ENCODE peak calls at places on chromosomes 11 and 22, in seven cellular contexts. E is esophagus squamous epithelium, L is sigmoid colon, N is AG09319, Y is neural crest cell, Z is LNCaP clone FGC, H is Calu3. F is an unnamed sample.

GRCh38 chr11:111542606-111543275 is 2.2 kb downstream of the LAYN start:
- DNase-seq in E (no peak), L (no peak), N (no peak), Y (no peak), Z (no peak), H (no peak), F (no peak)

GRCh38 chr11:106644824-106645223 is 373.5 kb downstream of the GUCY1A2 start:
- DNase-seq in E (no peak), L (no peak), N (no peak), Y (no peak), Z (no peak), H (no peak), F (no peak)

GRCh38 chr11:83545911-83546310 is 259.7 kb upstream of the CCDC90B start:
- DNase-seq in E (no peak), L (no peak), N (no peak), Y (no peak), Z (no peak), H (no peak), F (no peak)

GRCh38 chr11:111697910-111698309 is 68.3 kb downstream of the PPP2R1B start:
- DNase-seq in E (no peak), L (no peak), N (no peak), Y (no peak), Z (no peak), H (no peak), F (no peak)

GRCh38 chr11:2208691-2209369 is 37.2 kb upstream of the TH start:
- DNase-seq in E (no peak), L (peak; percentile 62), N (no peak), Y (peak; percentile 2), Z (no peak), H (no peak), F (peak; percentile 7)

GRCh38 chr11:114059278-114059983 is at the start of gene ZBTB16:
- DNase-seq in E (no peak), L (peak; percentile 98), N (no peak), Y (peak; percentile 79), Z (peak; percentile 61), H (no peak), F (peak; percentile 78)

GRCh38 chr22:44538518-44539315 is 40.7 kb upstream of the RTL6 start:
- DNase-seq in E (no peak), L (no peak), N (no peak), Y (no peak), Z (no peak), H (no peak), F (no peak)

GRCh38 chr11:18111005-18111404 is 5.1 kb upstream of the SAAL1 start:
- DNase-seq in E (no peak), L (no peak), N (no peak), Y (no peak), Z (no peak), H (no peak), F (no peak)

GRCh38 chr11:12784987-12785386 is 110.8 kb downstream of the TEAD1 start:
- DNase-seq in E (no peak), L (no peak), N (no peak), Y (no peak), Z (no peak), H (no peak), F (no peak)

GRCh38 chr22:36954251-36955014 is 41.0 kb downstream of the CSF2RB start:
- DNase-seq in E (no peak), L (no peak), N (no peak), Y (no peak), Z (no peak), H (no peak), F (no peak)

GRCh38 chr11:37942081-37942480 is 1344.0 kb upstream of the RAG2 start:
- DNase-seq in E (no peak), L (no peak), N (no peak), Y (no peak), Z (peak; percentile 3), H (no peak), F (no peak)

GRCh38 chr22:49371325-49372110 is 456.2 kb downstream of the BRD1 start:
- DNase-seq in E (no peak), L (no peak), N (no peak), Y (no peak), Z (no peak), H (no peak), F (no peak)

GRCh38 chr11:34044664-34045485 is 6.7 kb upstream of the CAPRIN1 start:
- DNase-seq in E (no peak), L (no peak), N (peak; percentile 51), Y (peak; percentile 14), Z (no peak), H (peak; percentile 61), F (no peak)

GRCh38 chr11:68413591-68413999 is 47.0 kb upstream of the PPP6R3 start:
- DNase-seq in E (no peak), L (no peak), N (no peak), Y (no peak), Z (no peak), H (no peak), F (no peak)

GRCh38 chr11:22192289-22192641 is 620 bp upstream of the ANO5 start:
- DNase-seq in E (no peak), L (no peak), N (no peak), Y (no peak), Z (no peak), H (peak; percentile 38), F (no peak)

GRCh38 chr11:108669711-108670110 is 4.8 kb downstream of the DDX10 start:
- DNase-seq in E (no peak), L (no peak), N (no peak), Y (no peak), Z (no peak), H (no peak), F (no peak)

GRCh38 chr11:47257178-47257517 is 648 bp upstream of the NR1H3 start:
- DNase-seq in E (no peak), L (no peak), N (no peak), Y (no peak), Z (no peak), H (no peak), F (no peak)

GRCh38 chr11:47257518-47258316 is at the start of gene NR1H3:
- DNase-seq in E (peak; percentile 23), L (peak; percentile 95), N (no peak), Y (peak; percentile 45), Z (no peak), H (peak; percentile 34), F (peak; percentile 30)

GRCh38 chr11:47260366-47260765 is 2.6 kb downstream of the NR1H3 start:
- DNase-seq in E (no peak), L (no peak), N (no peak), Y (no peak), Z (no peak), H (no peak), F (no peak)

GRCh38 chr11:47259178-47259977 is 1.6 kb downstream of the NR1H3 start:
- DNase-seq in E (no peak), L (no peak), N (no peak), Y (peak; percentile 35), Z (no peak), H (peak; percentile 51), F (no peak)

GRCh38 chr11:47258317-47258902 is 614 bp downstream of the NR1H3 start:
- DNase-seq in E (no peak), L (no peak), N (no peak), Y (no peak), Z (no peak), H (no peak), F (no peak)
- TF ChIP-seq CTCF in E (no peak), L (no peak), N (no peak), Y (no peak), Z (no peak), H (no peak), F (no peak)

GRCh38 chr22:32355760-32356159 is 1.9 kb upstream of the RFPL3 start:
- DNase-seq in E (no peak), L (no peak), N (no peak), Y (no peak), Z (peak; percentile 17), H (peak; percentile 36), F (no peak)
- TF ChIP-seq CTCF in E (no peak), L (no peak), N (no peak), Y (peak; percentile 44), Z (peak; percentile 52), H (peak; percentile 20), F (no peak)

GRCh38 chr11:65781962-65782815 is 1.4 kb upstream of the AP5B1 start:
- DNase-seq in E (no peak), L (peak; percentile 50), N (no peak), Y (no peak), Z (no peak), H (no peak), F (no peak)

GRCh38 chr11:65779919-65780769 is 632 bp downstream of the AP5B1 start:
- DNase-seq in E (no peak), L (peak; percentile 88), N (peak; percentile 36), Y (peak; percentile 77), Z (no peak), H (peak; percentile 93), F (peak; percentile 73)

GRCh38 chr11:65780770-65781151 is at the start of gene AP5B1:
- DNase-seq in E (no peak), L (peak; percentile 76), N (no peak), Y (no peak), Z (no peak), H (peak; percentile 83), F (peak; percentile 72)

GRCh38 chr11:65782816-65783228 is 2.0 kb upstream of the AP5B1 start:
- DNase-seq in E (no peak), L (peak; percentile 61), N (no peak), Y (no peak), Z (no peak), H (no peak), F (no peak)

DNA sequence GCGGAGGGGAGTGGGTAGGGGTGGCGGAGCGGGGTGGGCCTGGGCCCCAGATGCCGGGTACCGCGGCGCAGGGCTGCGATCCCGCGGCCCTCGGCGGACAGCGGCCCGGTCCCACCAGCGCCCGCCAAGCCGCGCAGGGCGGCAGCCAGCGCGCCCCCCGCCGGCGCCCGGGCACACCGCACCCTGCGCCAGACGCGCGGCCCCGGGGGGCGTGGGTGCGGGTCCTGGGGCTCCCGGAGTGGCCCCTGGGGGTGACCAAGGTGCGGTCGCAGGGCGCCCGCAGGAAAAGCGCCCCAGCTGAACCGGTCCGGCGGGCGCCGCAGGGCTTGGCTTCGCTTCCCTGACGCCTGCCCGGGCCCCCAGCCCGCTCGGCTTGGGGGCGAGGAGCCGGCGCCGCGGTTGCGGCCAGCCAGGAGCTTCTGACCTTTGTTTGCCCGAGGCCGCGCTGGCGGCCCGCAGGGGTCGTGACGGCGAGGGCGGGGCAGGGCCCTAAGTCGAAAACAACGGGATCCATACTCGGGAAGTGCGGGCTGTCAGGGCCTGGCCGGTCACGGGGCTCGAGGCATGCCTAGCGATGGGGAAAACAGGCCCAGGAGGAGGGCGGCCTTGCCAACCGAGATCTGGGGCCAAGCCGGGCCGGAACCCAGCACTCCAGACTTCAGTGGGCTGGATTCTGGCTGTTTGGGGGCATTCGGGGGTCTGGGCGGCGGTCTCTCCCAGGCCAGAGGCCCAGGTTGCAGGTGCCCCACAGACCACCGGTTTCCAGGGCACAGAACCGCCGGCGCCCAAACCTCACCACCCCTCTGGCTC is 581 bp upstream of the AP5B1 start:
- DNase-seq in E (no peak), L (peak; percentile 72), N (no peak), Y (peak; percentile 42), Z (no peak), H (peak; percentile 50), F (no peak)
- TF ChIP-seq CTCF in E (peak; percentile 47), L (no peak), N (no peak), Y (peak; percentile 56), Z (peak; percentile 42), H (no peak), F (no peak)

GRCh38 chr11:126115820-126116319 is 53.2 kb upstream of the CDON start:
- DNase-seq in E (no peak), L (peak; percentile 92), N (peak; percentile 87), Y (no peak), Z (peak; percentile 81), H (peak; percentile 65), F (no peak)
- TF ChIP-seq CTCF in E (peak; percentile 36), L (peak; percentile 33), N (peak; percentile 38), Y (peak; percentile 42), Z (peak; percentile 52), H (no peak), F (no peak)